ENCODE peak calls at places on chromosomes 11 and 22, in eight cellular contexts. C, S, Y, X, D, P, H and O are unnamed samples.
A peak's percentile ranks its signal among the peaks of the same experiment; 100 is the strongest.

GRCh38 chr11:71240061-71240690 is 12.2 kb downstream of the SHANK2 start:
- DNase-seq in C (peak; percentile 16), S (no peak), P (no peak), Y (no peak), X (peak; percentile 47), H (no peak), D (no peak), O (no peak)

GRCh38 chr11:107928767-107929507 is 689 bp downstream of the RAB39A start:
- DNase-seq in S (no peak), X (no peak), D (peak; percentile 40), H (peak; percentile 14), C (no peak), Y (no peak), P (no peak), O (peak; percentile 12)

GRCh38 chr11:66363805-66364535 is 7.6 kb downstream of the SLC29A2 start:
- DNase-seq in D (peak; percentile 94), Y (no peak), P (no peak), C (no peak), S (peak; percentile 78), X (no peak), H (peak; percentile 77), O (peak; percentile 52)

GRCh38 chr11:35276396-35276795 is 137.4 kb downstream of the CD44 start:
- DNase-seq in C (peak; percentile 81), H (no peak), P (no peak), Y (peak; percentile 95), D (no peak), S (no peak), X (no peak), O (no peak)

GRCh38 chr11:10597877-10598341 is 29.4 kb upstream of the LYVE1 start:
- DNase-seq in C (no peak), H (no peak), S (no peak), P (peak; percentile 62), Y (no peak), D (no peak), X (no peak), O (no peak)

GRCh38 chr11:1499899-1500298 is 13.3 kb upstream of the MOB2 start:
- DNase-seq in C (no peak), H (no peak), D (no peak), S (no peak), P (no peak), X (no peak), Y (no peak), O (no peak)

GRCh38 chr11:33778682-33779081 is 4.4 kb upstream of the FBXO3 start:
- DNase-seq in X (no peak), D (no peak), C (no peak), H (no peak), Y (no peak), P (peak; percentile 13), S (no peak), O (no peak)

GRCh38 chr11:76672431-76673163 is 2.0 kb upstream of the LRRC32 start:
- DNase-seq in P (no peak), D (no peak), S (peak; percentile 67), H (no peak), X (no peak), C (no peak), Y (no peak), O (no peak)

GRCh38 chr11:65711785-65712632 is at the start of gene KAT5:
- DNase-seq in Y (peak; percentile 95), P (peak; percentile 99), D (peak; percentile 99), S (peak; percentile 99), H (peak; percentile 98), X (peak; percentile 100), C (peak; percentile 97), O (peak; percentile 97)

GRCh38 chr22:32850591-32851517 is 49.3 kb downstream of the TIMP3 start:
- DNase-seq in Y (no peak), S (no peak), D (no peak), C (no peak), X (peak; percentile 91), P (peak; percentile 76), H (no peak), O (no peak)

GRCh38 chr11:40183073-40184064 is 1276.1 kb downstream of the LRRC4C start:
- DNase-seq in S (no peak), P (no peak), X (no peak), D (no peak), H (no peak), Y (no peak), C (no peak), O (no peak)

GRCh38 chr11:47241740-47242400 is 6.7 kb downstream of the ACP2 start:
- DNase-seq in X (no peak), H (no peak), P (no peak), Y (no peak), D (no peak), S (no peak), C (no peak), O (no peak)

GRCh38 chr11:9570313-9570712 is 3.2 kb upstream of the WEE1 start:
- DNase-seq in X (no peak), H (no peak), D (no peak), C (no peak), P (no peak), S (no peak), Y (no peak), O (no peak)

GRCh38 chr11:121894581-121894980 is 221.4 kb downstream of the BLID start:
- DNase-seq in H (no peak), S (no peak), C (no peak), Y (peak; percentile 47), D (no peak), X (no peak), P (peak; percentile 52), O (no peak)

GRCh38 chr11:22244986-22245592 is 52.2 kb downstream of the ANO5 start:
- DNase-seq in X (no peak), H (peak; percentile 31), P (peak; percentile 6), D (peak; percentile 62), Y (peak; percentile 3), S (no peak), C (no peak), O (no peak)

GRCh38 chr22:50207383-50208031 is 6.7 kb downstream of the SELENOO start:
- DNase-seq in P (no peak), D (no peak), S (no peak), C (no peak), H (no peak), X (no peak), Y (no peak), O (no peak)

GRCh38 chr11:93740031-93740801 is 1.1 kb downstream of the TAF1D start:
- DNase-seq in C (no peak), D (no peak), S (no peak), H (peak; percentile 30), P (peak; percentile 28), X (no peak), Y (no peak), O (no peak)

GRCh38 chr11:68990995-68991780 is 10.4 kb upstream of the MRGPRD start:
- DNase-seq in Y (no peak), D (peak; percentile 14), X (peak; percentile 71), P (no peak), C (peak; percentile 34), H (no peak), S (no peak), O (peak; percentile 5)

GRCh38 chr22:35915477-35916013 is 113.1 kb downstream of the RBFOX2 start:
- DNase-seq in P (peak; percentile 25), C (no peak), H (no peak), Y (peak; percentile 12), X (no peak), D (no peak), S (no peak), O (no peak)

GRCh38 chr22:36982136-36982535 is 37.1 kb downstream of the TST start:
- DNase-seq in P (no peak), Y (no peak), S (no peak), C (no peak), D (no peak), H (no peak), X (no peak), O (no peak)
- TF ChIP-seq CTCF in P (no peak), Y (no peak), S (no peak), C (no peak), D (peak; percentile 21), H (no peak), X (no peak), O (no peak)

DNA sequence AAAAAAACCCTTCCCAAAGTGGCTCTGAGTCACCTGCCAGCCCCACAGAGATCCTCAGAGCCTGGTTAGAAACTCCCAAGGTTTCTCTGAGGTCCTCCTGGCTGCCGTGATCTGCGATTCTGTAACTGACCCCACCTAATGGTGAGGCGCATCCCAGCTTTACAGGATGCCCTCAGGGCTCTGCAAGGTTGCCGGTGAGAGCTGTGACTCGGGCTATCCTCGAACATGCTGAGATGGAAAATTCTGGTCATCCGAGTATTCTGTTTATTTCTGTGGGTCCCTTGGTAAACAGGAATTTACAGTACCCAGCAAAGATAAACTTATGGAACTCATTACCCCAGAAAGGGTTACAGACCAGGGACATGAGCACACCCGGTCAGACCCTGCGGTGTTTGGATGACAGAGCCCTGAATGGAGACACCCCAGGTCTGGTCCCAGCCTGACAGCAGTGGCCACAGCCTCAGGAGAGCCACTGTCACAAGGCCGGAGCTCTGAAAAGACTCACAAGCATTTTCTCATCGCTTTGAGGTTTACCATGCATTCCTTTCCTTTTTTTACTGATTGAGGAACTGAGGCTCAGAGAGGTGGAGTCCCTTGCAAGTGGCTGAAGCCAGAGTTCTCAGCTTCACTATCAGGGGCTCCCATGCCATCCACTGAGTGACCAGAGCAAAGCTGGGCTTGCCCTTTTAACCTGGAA is 22.2 kb downstream of the LIF start:
- DNase-seq in P (peak; percentile 71), Y (no peak), S (no peak), H (no peak), X (no peak), C (no peak), D (no peak), O (no peak)
- TF ChIP-seq CTCF in P (no peak), Y (no peak), S (no peak), H (no peak), X (no peak), C (no peak), D (peak; percentile 19), O (no peak)

GRCh38 chr22:38073150-38074130 is 10.5 kb downstream of the SLC16A8 start:
- DNase-seq in P (no peak), X (no peak), D (no peak), S (no peak), Y (no peak), C (no peak), H (no peak), O (no peak)

GRCh38 chr22:38075961-38076360 is 8.0 kb downstream of the SLC16A8 start:
- DNase-seq in P (no peak), X (no peak), C (no peak), Y (no peak), D (no peak), S (no peak), H (no peak), O (no peak)

GRCh38 chr22:38075105-38075825 is 8.7 kb downstream of the SLC16A8 start:
- DNase-seq in H (no peak), Y (no peak), X (no peak), P (no peak), S (no peak), D (no peak), C (no peak), O (no peak)

GRCh38 chr22:38072322-38073149 is 11.4 kb downstream of the SLC16A8 start:
- DNase-seq in Y (no peak), X (peak; percentile 71), C (no peak), H (no peak), S (no peak), D (no peak), P (no peak), O (no peak)

GRCh38 chr22:38074181-38075104 is 9.5 kb downstream of the SLC16A8 start:
- DNase-seq in P (no peak), C (no peak), D (peak; percentile 89), X (no peak), S (no peak), H (peak; percentile 50), Y (no peak), O (no peak)
- TF ChIP-seq CTCF in P (peak; percentile 23), C (no peak), D (peak; percentile 59), X (no peak), S (no peak), H (peak; percentile 25), Y (no peak), O (peak; percentile 42)

GRCh38 chr11:115528217-115528616 is 24.0 kb upstream of the CADM1 start:
- DNase-seq in Y (no peak), S (no peak), X (no peak), P (no peak), C (no peak), D (no peak), H (no peak), O (no peak)
- TF ChIP-seq CTCF in Y (no peak), S (no peak), X (no peak), P (no peak), C (no peak), D (peak; percentile 44), H (peak; percentile 22), O (peak; percentile 16)